ENCODE peak calls at places on chromosomes 12 and 14, in eight cellular contexts. K is lower leg skin; D is left lobe of liver; X is activated T-cell treated with anti-CD3 and anti-CD28 coated beads, Interleukin-2, amount 50 U/mL, for 72 hours; E is HAP-1; U is epithelial cell of esophagus; J is NCI-H146; F is lung. R is an unnamed sample.

GRCh38 chr12:2003676-2004112 is 563 bp downstream of the DCP1B start:
- DNase-seq in U (peak), J (peak), D (no peak), X (no peak), E (no peak), K (no peak), F (no peak), R (no peak)

GRCh38 chr14:39322807-39323206 is 89.1 kb downstream of the MIA2 start:
- DNase-seq in K (no peak), X (no peak), J (no peak), E (no peak), F (no peak), U (no peak), D (no peak), R (no peak)

GRCh38 chr14:102694530-102695171 is 82.6 kb upstream of the TRAF3 start:
- DNase-seq in D (peak), F (peak), U (peak), K (peak), E (peak), X (peak), J (peak), R (peak)

GRCh38 chr12:127928615-127929014 is 338.4 kb upstream of the TMEM132C start:
- DNase-seq in D (no peak), K (no peak), X (no peak), F (no peak), J (no peak), U (no peak), E (no peak), R (no peak)

GRCh38 chr14:62076825-62077660 is 314.8 kb downstream of the SNAPC1 start:
- DNase-seq in X (no peak), K (no peak), U (no peak), D (no peak), F (no peak), J (no peak), E (no peak), R (no peak)

GRCh38 chr12:7354521-7354920 is 50.6 kb downstream of the ACSM4 start:
- DNase-seq in F (no peak), K (no peak), E (no peak), D (no peak), U (peak), J (no peak), X (no peak), R (no peak)

GRCh38 chr14:68810173-68811153 is 17.6 kb upstream of the ZFP36L1 start:
- DNase-seq in F (peak), K (no peak), D (no peak), U (no peak), E (no peak), X (no peak), J (no peak), R (no peak)

GRCh38 chr14:53881161-53881846 is 75.3 kb downstream of the BMP4 start:
- DNase-seq in U (no peak), F (no peak), E (peak), D (no peak), X (no peak), K (no peak), J (no peak), R (no peak)

GRCh38 chr12:53381739-53382630 is 2.0 kb downstream of the SP1 start:
- DNase-seq in J (no peak), E (peak), F (no peak), D (no peak), U (peak), K (peak), X (peak), R (peak)

GRCh38 chr14:35416108-35416750 is 11.7 kb upstream of the NFKBIA start:
- DNase-seq in J (peak), F (no peak), E (no peak), X (peak), U (no peak), K (no peak), D (no peak), R (peak)

GRCh38 chr14:91402278-91403068 is 15.1 kb downstream of the CCDC88C start:
- DNase-seq in E (no peak), J (no peak), X (no peak), U (no peak), F (peak), K (no peak), D (no peak), R (no peak)

GRCh38 chr12:130870442-130871285 is 1.2 kb upstream of the RAN start:
- DNase-seq in U (peak), E (peak), K (peak), X (peak), D (peak), J (peak), F (peak), R (peak)

GRCh38 chr12:5745251-5745888 is 199.7 kb downstream of the ANO2 start:
- DNase-seq in X (peak), J (peak), U (peak), K (peak), E (peak), F (peak), D (peak), R (peak)

GRCh38 chr12:11885261-11886038 is 185.3 kb upstream of the BCL2L14 start:
- DNase-seq in F (no peak), U (peak), D (peak), K (no peak), J (peak), X (no peak), E (no peak), R (no peak)

GRCh38 chr12:55060470-55060869 is 40.7 kb downstream of the NEUROD4 start:
- DNase-seq in K (no peak), J (no peak), F (no peak), E (no peak), U (peak), D (no peak), X (peak), R (peak)

GRCh38 chr12:8564656-8565055 is 24.0 kb upstream of the CLEC4E start:
- DNase-seq in D (no peak), X (no peak), E (no peak), U (peak), K (no peak), J (no peak), F (no peak), R (no peak)